ENCODE peak calls at places on chromosomes 1 and 21, in four cellular contexts. A, N, H and X are unnamed samples.

GRCh38 chr1:35184495-35185199 is 8.3 kb downstream of the SFPQ start:
- DNase-seq in A (no peak), N (no peak), H (no peak), X (no peak)

GRCh38 chr1:159920202-159920601 is 5.1 kb downstream of the TAGLN2 start:
- DNase-seq in A (no peak), N (no peak), H (no peak), X (no peak)

GRCh38 chr1:152110365-152110859 is 4.8 kb downstream of the TCHH start:
- DNase-seq in A (no peak), N (no peak), H (no peak), X (peak; percentile 59)

GRCh38 chr1:177229781-177230180 is 59.0 kb downstream of the BRINP2 start:
- DNase-seq in A (no peak), N (no peak), H (no peak), X (no peak)

GRCh38 chr1:212606042-212606733 is 2.4 kb upstream of the ATF3 start:
- DNase-seq in A (no peak), N (no peak), H (no peak), X (no peak)

GRCh38 chr21:35172231-35172630 is 123.1 kb upstream of the RUNX1 start:
- DNase-seq in A (no peak), N (no peak), H (no peak), X (no peak)

GRCh38 chr21:13937236-13937635 is 273.5 kb downstream of the LIPI start:
- DNase-seq in A (no peak), N (no peak), H (no peak), X (no peak)

GRCh38 chr1:109890115-109890953 is 20.3 kb upstream of the CSF1 start:
- DNase-seq in A (peak; percentile 72), N (no peak), H (no peak), X (no peak)

GRCh38 chr1:2546515-2547209 is 9.5 kb upstream of the TNFRSF14 start:
- DNase-seq in A (peak; percentile 92), N (peak; percentile 75), H (peak; percentile 82), X (peak; percentile 88)

GRCh38 chr21:43733529-43734071 is 14.7 kb downstream of the PDXK start:
- DNase-seq in A (no peak), N (no peak), H (no peak), X (no peak)

GRCh38 chr1:147636314-147636713 is 34.0 kb downstream of the ACP6 start:
- DNase-seq in A (no peak), N (peak; percentile 47), H (no peak), X (no peak)

GRCh38 chr1:168865850-168866620 is 137.0 kb upstream of the DPT start:
- DNase-seq in A (no peak), N (no peak), H (no peak), X (no peak)

GRCh38 chr1:244171241-244171985 is 120.3 kb downstream of the ZBTB18 start:
- DNase-seq in A (no peak), N (no peak), H (no peak), X (no peak)

GRCh38 chr1:9760824-9761223 is 62.9 kb downstream of the CLSTN1 start:
- DNase-seq in A (no peak), N (no peak), H (no peak), X (no peak)

GRCh38 chr1:156115514-156116374 is 1.2 kb downstream of the LMNA start:
- DNase-seq in A (peak; percentile 29), N (peak; percentile 41), H (no peak), X (peak; percentile 84)

GRCh38 chr1:64703600-64703999 is 41.3 kb upstream of the RAVER2 start:
- DNase-seq in A (no peak), N (no peak), H (no peak), X (no peak)

GRCh38 chr1:167722152-167722869 is 529 bp downstream of the MPZL1 start:
- DNase-seq in A (peak; percentile 79), N (peak; percentile 27), H (no peak), X (peak; percentile 50)

GRCh38 chr1:54124472-54124871 is 28.3 kb downstream of the CDCP2 start:
- DNase-seq in A (no peak), N (no peak), H (no peak), X (no peak)

GRCh38 chr1:198620951-198621824 is 17.7 kb upstream of the PTPRC start:
- DNase-seq in A (no peak), N (no peak), H (peak; percentile 93), X (no peak)

GRCh38 chr1:23578997-23579363 is 19.7 kb upstream of the ID3 start:
- DNase-seq in A (no peak), N (no peak), H (no peak), X (no peak)

GRCh38 chr1:109529895-109530456 is 9.7 kb upstream of the GPR61 start:
- DNase-seq in A (no peak), N (no peak), H (no peak), X (no peak)

GRCh38 chr1:54239603-54240002 is 39.6 kb downstream of the MRPL37 start:
- DNase-seq in A (no peak), N (no peak), H (no peak), X (no peak)

GRCh38 chr1:172356620-172357019 is 63.9 kb upstream of the C1orf105 start:
- DNase-seq in A (no peak), N (no peak), H (no peak), X (no peak)

GRCh38 chr1:35888255-35888654 is 5.2 kb downstream of the AGO1 start:
- DNase-seq in A (no peak), N (no peak), H (no peak), X (no peak)

GRCh38 chr1:121471517-121471916 is 286.7 kb downstream of the SRGAP2C start:
- DNase-seq in A (no peak), N (no peak), H (no peak), X (no peak)

GRCh38 chr1:232044728-232045127 is 418.1 kb downstream of the DISC1 start:
- DNase-seq in A (no peak), N (no peak), H (no peak), X (no peak)

GRCh38 chr1:1255078-1255477 is 8.6 kb upstream of the C1QTNF12 start:
- DNase-seq in A (no peak), N (no peak), H (no peak), X (no peak)

GRCh38 chr21:42913461-42913860 is 12.0 kb downstream of the ERVH48-1 start:
- DNase-seq in A (no peak), N (no peak), H (no peak), X (no peak)

GRCh38 chr1:71882241-71883036 is 399.9 kb downstream of the NEGR1 start:
- DNase-seq in A (no peak), N (no peak), H (no peak), X (no peak)

GRCh38 chr1:26317612-26318337 is at the start of gene CD52:
- DNase-seq in A (peak; percentile 90), N (no peak), H (peak; percentile 65), X (no peak)

GRCh38 chr1:201608635-201609395 is 69.9 kb downstream of the NAV1 start:
- DNase-seq in A (no peak), N (no peak), H (no peak), X (no peak)
- TF ChIP-seq JUND in A (no peak), N (no peak), H (no peak), X (no peak)

DNA sequence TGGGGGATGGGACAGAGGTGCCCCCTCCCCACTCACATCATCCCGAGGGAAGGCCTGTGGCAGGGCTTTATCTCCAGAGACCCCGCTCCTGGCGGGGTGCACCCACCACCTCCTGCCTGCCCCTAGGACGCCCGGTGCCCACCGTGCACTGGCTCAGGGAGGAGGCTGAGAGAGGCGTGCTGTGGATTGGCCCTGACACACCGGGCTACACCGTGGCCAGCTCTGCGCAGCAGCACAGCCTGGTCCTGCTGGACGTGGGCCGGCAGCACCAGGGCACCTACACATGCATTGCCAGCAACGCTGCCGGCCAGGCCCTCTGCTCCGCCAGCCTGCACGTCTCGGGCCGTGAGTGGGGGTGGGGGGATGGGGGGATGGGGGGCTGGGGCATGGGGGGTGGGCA is 71.7 kb downstream of the TRIM11 start:
- DNase-seq in A (no peak), N (no peak), H (no peak), X (no peak)
- TF ChIP-seq JUND in A (no peak), N (no peak), H (no peak), X (no peak)

GRCh38 chr1:11052839-11053757 is 6.1 kb upstream of the MASP2 start:
- DNase-seq in A (peak; percentile 64), N (no peak), H (no peak), X (no peak)
- TF ChIP-seq JUND in A (no peak), N (no peak), H (no peak), X (no peak)

GRCh38 chr1:116486424-116486823 is 84.4 kb downstream of the CD58 start:
- DNase-seq in A (no peak), N (no peak), H (no peak), X (no peak)
- TF ChIP-seq JUND in A (peak; percentile 21), N (no peak), H (no peak), X (no peak)

GRCh38 chr1:206469411-206469932 is 804 bp upstream of the IKBKE start:
- DNase-seq in A (no peak), N (no peak), H (no peak), X (no peak)

GRCh38 chr1:206471415-206471801 is 1.1 kb downstream of the IKBKE start:
- DNase-seq in A (no peak), N (no peak), H (no peak), X (no peak)

GRCh38 chr1:206470692-206471414 is 577 bp downstream of the IKBKE start:
- DNase-seq in A (no peak), N (peak; percentile 68), H (peak; percentile 68), X (no peak)

GRCh38 chr1:206468571-206468970 is 1.7 kb upstream of the IKBKE start:
- DNase-seq in A (no peak), N (peak; percentile 60), H (no peak), X (no peak)

DNA sequence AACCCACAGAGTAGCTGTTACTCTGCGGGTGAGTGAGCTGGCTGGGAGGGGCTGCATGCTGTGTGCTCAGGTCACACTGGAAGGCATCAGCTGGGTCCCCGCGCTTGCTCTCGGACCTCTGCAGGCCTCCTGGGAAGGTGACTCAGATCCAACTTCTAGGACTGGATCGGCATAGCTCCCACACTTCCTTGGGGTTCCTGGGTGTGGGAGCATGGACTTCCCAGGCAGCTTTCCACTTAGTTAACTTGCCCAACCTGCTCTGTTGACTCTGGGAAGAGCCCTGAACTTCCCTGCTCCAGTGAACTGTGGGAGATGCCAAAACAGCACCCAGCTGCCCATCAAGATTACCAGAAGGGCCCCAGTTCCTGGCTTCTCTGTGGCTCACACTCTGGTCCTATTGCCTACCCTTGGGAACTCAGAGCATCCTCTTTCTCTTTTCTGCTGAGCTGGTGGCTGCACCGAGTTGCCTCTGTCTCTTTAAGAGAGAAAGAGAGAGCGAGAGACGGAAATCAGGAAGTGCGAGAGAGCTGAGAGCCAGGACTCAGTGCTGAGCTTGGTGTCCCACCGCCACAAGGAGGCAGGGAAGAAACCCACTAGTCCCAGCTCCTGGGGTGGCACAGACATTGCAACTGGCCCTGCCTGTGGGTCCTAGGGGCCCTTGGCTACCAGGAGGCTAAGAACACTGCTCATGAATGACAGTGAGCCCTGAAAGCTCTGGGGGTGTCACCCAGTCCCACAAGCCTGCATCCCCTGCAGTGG is at the start of gene IKBKE:
- DNase-seq in A (no peak), N (peak; percentile 64), H (no peak), X (peak; percentile 94)
- TF ChIP-seq JUND in A (no peak), N (no peak), H (no peak), X (no peak)

DNA sequence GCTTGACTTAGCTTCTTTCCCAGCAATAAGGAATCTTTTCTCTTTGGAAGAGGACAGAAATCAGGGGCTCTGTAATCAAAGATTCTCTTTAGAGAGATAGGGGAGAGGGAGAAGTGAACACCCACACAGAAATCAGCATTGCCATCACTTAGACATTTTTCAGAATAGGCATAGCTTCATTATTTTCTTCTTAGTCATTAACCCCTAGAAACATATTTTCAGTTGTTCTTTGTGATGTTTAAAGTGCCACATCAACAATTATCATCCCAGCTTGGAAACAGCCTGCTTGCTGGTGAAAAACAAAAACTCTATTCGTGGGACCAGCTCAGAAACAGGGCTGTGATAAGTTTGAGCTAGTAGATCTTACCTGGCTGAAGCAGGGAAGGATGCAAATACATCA is 88.3 kb upstream of the SLC44A3 start:
- DNase-seq in A (no peak), N (no peak), H (no peak), X (no peak)
- TF ChIP-seq JUND in A (no peak), N (no peak), H (no peak), X (no peak)

GRCh38 chr1:215064327-215064726 is 18.2 kb upstream of the KCNK2 start:
- DNase-seq in A (no peak), N (no peak), H (no peak), X (no peak)
- TF ChIP-seq JUND in A (no peak), N (no peak), H (no peak), X (no peak)